ENCODE peak calls at places on chromosomes 3 and 15, in nine cellular contexts. One of them, this sample, is unnamed.

GRCh38 chr3:58167431-58168351 is 43.1 kb downstream of the DNASE1L3 start:
- DNase-seq in GM12878: no peak
- DNase-seq in endothelial cell of umbilical vein: peak; percentile 64
- DNase-seq in tibial nerve: peak; percentile 50
- DNase-seq in heart left ventricle: peak; percentile 83
- DNase-seq in adrenal gland: peak; percentile 83
- DNase-seq in NB4: peak; percentile 57
- DNase-seq in transverse colon: peak; percentile 74
- DNase-seq in HepG2: no peak
- DNase-seq in this sample: no peak

GRCh38 chr3:193680220-193680619 is 87.2 kb downstream of the OPA1 start:
- DNase-seq in GM12878: no peak
- DNase-seq in endothelial cell of umbilical vein: no peak
- DNase-seq in tibial nerve: no peak
- DNase-seq in heart left ventricle: no peak
- DNase-seq in adrenal gland: no peak
- DNase-seq in NB4: no peak
- DNase-seq in transverse colon: no peak
- DNase-seq in HepG2: no peak
- DNase-seq in this sample: no peak

GRCh38 chr3:78728406-78729145 is 1039.2 kb downstream of the ROBO1 start:
- DNase-seq in GM12878: no peak
- DNase-seq in endothelial cell of umbilical vein: no peak
- DNase-seq in tibial nerve: peak; percentile 21
- DNase-seq in heart left ventricle: peak; percentile 61
- DNase-seq in adrenal gland: peak; percentile 86
- DNase-seq in NB4: no peak
- DNase-seq in transverse colon: peak; percentile 29
- DNase-seq in HepG2: no peak
- DNase-seq in this sample: no peak

GRCh38 chr3:154967090-154967489 is 113.0 kb upstream of the MME start:
- DNase-seq in GM12878: no peak
- DNase-seq in endothelial cell of umbilical vein: no peak
- DNase-seq in tibial nerve: no peak
- DNase-seq in heart left ventricle: no peak
- DNase-seq in adrenal gland: no peak
- DNase-seq in NB4: no peak
- DNase-seq in transverse colon: no peak
- DNase-seq in HepG2: no peak
- DNase-seq in this sample: no peak

GRCh38 chr15:74799255-74799842 is 13.3 kb upstream of the LMAN1L start:
- DNase-seq in GM12878: no peak
- DNase-seq in endothelial cell of umbilical vein: no peak
- DNase-seq in tibial nerve: no peak
- DNase-seq in heart left ventricle: no peak
- DNase-seq in adrenal gland: no peak
- DNase-seq in NB4: peak; percentile 65
- DNase-seq in transverse colon: no peak
- DNase-seq in HepG2: no peak
- DNase-seq in this sample: no peak

GRCh38 chr3:52277972-52278509 is 408 bp downstream of the WDR82 start:
- DNase-seq in GM12878: no peak
- DNase-seq in endothelial cell of umbilical vein: peak; percentile 67
- DNase-seq in tibial nerve: no peak
- DNase-seq in heart left ventricle: no peak
- DNase-seq in adrenal gland: peak; percentile 80
- DNase-seq in NB4: peak; percentile 68
- DNase-seq in transverse colon: no peak
- DNase-seq in HepG2: no peak
- DNase-seq in this sample: peak; percentile 93

GRCh38 chr3:143843607-143844006 is 4.7 kb downstream of the SLC9A9 start:
- DNase-seq in GM12878: no peak
- DNase-seq in endothelial cell of umbilical vein: no peak
- DNase-seq in tibial nerve: no peak
- DNase-seq in heart left ventricle: no peak
- DNase-seq in adrenal gland: no peak
- DNase-seq in NB4: no peak
- DNase-seq in transverse colon: no peak
- DNase-seq in HepG2: no peak
- DNase-seq in this sample: no peak

GRCh38 chr3:192487032-192487431 is 240.3 kb downstream of the FGF12 start:
- DNase-seq in GM12878: no peak
- DNase-seq in endothelial cell of umbilical vein: no peak
- DNase-seq in tibial nerve: no peak
- DNase-seq in heart left ventricle: no peak
- DNase-seq in adrenal gland: no peak
- DNase-seq in NB4: no peak
- DNase-seq in transverse colon: no peak
- DNase-seq in HepG2: no peak
- DNase-seq in this sample: no peak

GRCh38 chr3:188818282-188818681 is 353.5 kb upstream of the TPRG1 start:
- DNase-seq in GM12878: no peak
- DNase-seq in endothelial cell of umbilical vein: no peak
- DNase-seq in tibial nerve: no peak
- DNase-seq in heart left ventricle: no peak
- DNase-seq in adrenal gland: no peak
- DNase-seq in NB4: no peak
- DNase-seq in transverse colon: no peak
- DNase-seq in HepG2: no peak
- DNase-seq in this sample: no peak

GRCh38 chr3:143831208-143831607 is 17.1 kb downstream of the SLC9A9 start:
- DNase-seq in GM12878: no peak
- DNase-seq in endothelial cell of umbilical vein: peak; percentile 72
- DNase-seq in tibial nerve: no peak
- DNase-seq in heart left ventricle: no peak
- DNase-seq in adrenal gland: no peak
- DNase-seq in NB4: no peak
- DNase-seq in transverse colon: no peak
- DNase-seq in HepG2: no peak
- DNase-seq in this sample: no peak

GRCh38 chr3:15102833-15103232 is 3.9 kb upstream of the RBSN start:
- DNase-seq in GM12878: no peak
- DNase-seq in endothelial cell of umbilical vein: no peak
- DNase-seq in tibial nerve: no peak
- DNase-seq in heart left ventricle: no peak
- DNase-seq in adrenal gland: no peak
- DNase-seq in NB4: no peak
- DNase-seq in transverse colon: no peak
- DNase-seq in HepG2: no peak
- DNase-seq in this sample: no peak

GRCh38 chr15:75089781-75090734 is 66.7 kb downstream of the PPCDC start:
- DNase-seq in GM12878: no peak
- DNase-seq in endothelial cell of umbilical vein: peak; percentile 93
- DNase-seq in tibial nerve: no peak
- DNase-seq in heart left ventricle: no peak
- DNase-seq in adrenal gland: peak; percentile 70
- DNase-seq in NB4: peak; percentile 75
- DNase-seq in transverse colon: no peak
- DNase-seq in HepG2: no peak
- DNase-seq in this sample: no peak

GRCh38 chr15:33980159-33980558 is 11.9 kb downstream of the CHRM5 start:
- DNase-seq in GM12878: no peak
- DNase-seq in endothelial cell of umbilical vein: no peak
- DNase-seq in tibial nerve: no peak
- DNase-seq in heart left ventricle: no peak
- DNase-seq in adrenal gland: no peak
- DNase-seq in NB4: no peak
- DNase-seq in transverse colon: no peak
- DNase-seq in HepG2: no peak
- DNase-seq in this sample: no peak

GRCh38 chr15:33985287-33985686 is 17.0 kb downstream of the CHRM5 start:
- DNase-seq in GM12878: no peak
- DNase-seq in endothelial cell of umbilical vein: no peak
- DNase-seq in tibial nerve: no peak
- DNase-seq in heart left ventricle: no peak
- DNase-seq in adrenal gland: no peak
- DNase-seq in NB4: peak; percentile 16
- DNase-seq in transverse colon: no peak
- DNase-seq in HepG2: no peak
- DNase-seq in this sample: no peak

GRCh38 chr15:33988384-33988783 is 20.1 kb downstream of the CHRM5 start:
- DNase-seq in GM12878: no peak
- DNase-seq in endothelial cell of umbilical vein: peak; percentile 20
- DNase-seq in tibial nerve: no peak
- DNase-seq in heart left ventricle: no peak
- DNase-seq in adrenal gland: no peak
- DNase-seq in NB4: peak; percentile 8
- DNase-seq in transverse colon: no peak
- DNase-seq in HepG2: peak; percentile 41
- DNase-seq in this sample: no peak

GRCh38 chr15:33987444-33987843 is 19.1 kb downstream of the CHRM5 start:
- DNase-seq in GM12878: no peak
- DNase-seq in endothelial cell of umbilical vein: no peak
- DNase-seq in tibial nerve: no peak
- DNase-seq in heart left ventricle: no peak
- DNase-seq in adrenal gland: no peak
- DNase-seq in NB4: no peak
- DNase-seq in transverse colon: no peak
- DNase-seq in HepG2: no peak
- DNase-seq in this sample: no peak

GRCh38 chr15:33985751-33986150 is 17.5 kb downstream of the CHRM5 start:
- DNase-seq in GM12878: no peak
- DNase-seq in endothelial cell of umbilical vein: no peak
- DNase-seq in tibial nerve: no peak
- DNase-seq in heart left ventricle: no peak
- DNase-seq in adrenal gland: no peak
- DNase-seq in NB4: no peak
- DNase-seq in transverse colon: no peak
- DNase-seq in HepG2: no peak
- DNase-seq in this sample: no peak
- H3K4me3 ChIP-seq in GM12878: no peak overlapping the region
- H3K4me3 ChIP-seq in endothelial cell of umbilical vein: no peak overlapping the region
- H3K4me3 ChIP-seq in tibial nerve: no peak overlapping the region
- H3K4me3 ChIP-seq in heart left ventricle: no peak overlapping the region
- H3K4me3 ChIP-seq in adrenal gland: no peak overlapping the region
- H3K4me3 ChIP-seq in NB4: no peak overlapping the region
- H3K4me3 ChIP-seq in transverse colon: no peak overlapping the region
- H3K4me3 ChIP-seq in HepG2: no peak overlapping the region
- H3K4me3 ChIP-seq in this sample: no peak overlapping the region

GRCh38 chr15:31262901-31263671 is 63.5 kb upstream of the KLF13 start:
- DNase-seq in GM12878: peak; percentile 84
- DNase-seq in endothelial cell of umbilical vein: no peak
- DNase-seq in tibial nerve: no peak
- DNase-seq in heart left ventricle: no peak
- DNase-seq in adrenal gland: peak; percentile 73
- DNase-seq in NB4: peak; percentile 96
- DNase-seq in transverse colon: peak; percentile 57
- DNase-seq in HepG2: no peak
- DNase-seq in this sample: no peak
- TF ChIP-seq POLR2A in GM12878: peak; percentile 42
- TF ChIP-seq POLR2A in endothelial cell of umbilical vein: no peak
- TF ChIP-seq POLR2A in tibial nerve: no peak
- TF ChIP-seq POLR2A in heart left ventricle: no peak
- TF ChIP-seq POLR2A in adrenal gland: no peak
- TF ChIP-seq POLR2A in NB4: no peak
- TF ChIP-seq POLR2A in transverse colon: no peak
- TF ChIP-seq POLR2A in HepG2: no peak
- TF ChIP-seq POLR2A in this sample: no peak

GRCh38 chr3:40452562-40452875 is 4.6 kb upstream of the RPL14 start:
- DNase-seq in GM12878: no peak
- DNase-seq in endothelial cell of umbilical vein: no peak
- DNase-seq in tibial nerve: no peak
- DNase-seq in heart left ventricle: no peak
- DNase-seq in adrenal gland: no peak
- DNase-seq in NB4: no peak
- DNase-seq in transverse colon: no peak
- DNase-seq in HepG2: no peak
- DNase-seq in this sample: no peak

GRCh38 chr3:40452057-40452456 is 5.1 kb upstream of the RPL14 start:
- DNase-seq in GM12878: no peak
- DNase-seq in endothelial cell of umbilical vein: no peak
- DNase-seq in tibial nerve: no peak
- DNase-seq in heart left ventricle: no peak
- DNase-seq in adrenal gland: no peak
- DNase-seq in NB4: no peak
- DNase-seq in transverse colon: no peak
- DNase-seq in HepG2: no peak
- DNase-seq in this sample: no peak

GRCh38 chr3:40452876-40453730 is 4.0 kb upstream of the RPL14 start:
- DNase-seq in GM12878: peak; percentile 93
- DNase-seq in endothelial cell of umbilical vein: peak; percentile 99
- DNase-seq in tibial nerve: peak; percentile 95
- DNase-seq in heart left ventricle: peak; percentile 98
- DNase-seq in adrenal gland: peak; percentile 99
- DNase-seq in NB4: peak; percentile 99
- DNase-seq in transverse colon: peak; percentile 99
- DNase-seq in HepG2: peak; percentile 98
- DNase-seq in this sample: peak; percentile 100

GRCh38 chr3:40455328-40455727 is 1.8 kb upstream of the RPL14 start:
- DNase-seq in GM12878: no peak
- DNase-seq in endothelial cell of umbilical vein: no peak
- DNase-seq in tibial nerve: no peak
- DNase-seq in heart left ventricle: no peak
- DNase-seq in adrenal gland: no peak
- DNase-seq in NB4: no peak
- DNase-seq in transverse colon: no peak
- DNase-seq in HepG2: no peak
- DNase-seq in this sample: no peak

DNA sequence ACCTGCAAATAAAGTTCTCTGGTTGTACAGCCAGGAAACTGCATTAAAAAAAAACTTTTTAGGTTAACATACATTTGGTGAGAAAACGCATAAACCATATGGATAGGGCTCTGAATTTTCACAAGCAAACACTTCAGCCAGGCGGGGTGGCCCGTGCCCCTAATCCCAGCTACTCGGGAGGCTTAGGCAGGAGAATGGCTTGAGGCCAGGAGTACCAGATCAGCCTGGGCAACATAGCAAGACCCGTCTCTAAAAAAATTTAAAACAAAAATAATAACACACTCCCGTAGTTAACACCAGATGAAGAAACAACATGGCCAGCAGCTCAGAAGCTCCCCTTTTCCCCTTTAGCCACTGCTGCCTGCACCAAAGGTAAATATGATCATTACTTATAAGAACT is 3.2 kb upstream of the RPL14 start:
- DNase-seq in GM12878: no peak
- DNase-seq in endothelial cell of umbilical vein: no peak
- DNase-seq in tibial nerve: no peak
- DNase-seq in heart left ventricle: no peak
- DNase-seq in adrenal gland: no peak
- DNase-seq in NB4: no peak
- DNase-seq in transverse colon: no peak
- DNase-seq in HepG2: no peak
- DNase-seq in this sample: no peak
- H3K4me3 ChIP-seq in GM12878: peak overlapping the region; percentile 77
- H3K4me3 ChIP-seq in endothelial cell of umbilical vein: no peak overlapping the region
- H3K4me3 ChIP-seq in tibial nerve: peak overlapping the region; percentile 70
- H3K4me3 ChIP-seq in heart left ventricle: peak overlapping the region; percentile 61
- H3K4me3 ChIP-seq in adrenal gland: no peak overlapping the region
- H3K4me3 ChIP-seq in NB4: peak overlapping the region; percentile 79
- H3K4me3 ChIP-seq in transverse colon: peak overlapping the region; percentile 68
- H3K4me3 ChIP-seq in HepG2: peak overlapping the region; percentile 56
- H3K4me3 ChIP-seq in this sample: peak overlapping the region; percentile 72

DNA sequence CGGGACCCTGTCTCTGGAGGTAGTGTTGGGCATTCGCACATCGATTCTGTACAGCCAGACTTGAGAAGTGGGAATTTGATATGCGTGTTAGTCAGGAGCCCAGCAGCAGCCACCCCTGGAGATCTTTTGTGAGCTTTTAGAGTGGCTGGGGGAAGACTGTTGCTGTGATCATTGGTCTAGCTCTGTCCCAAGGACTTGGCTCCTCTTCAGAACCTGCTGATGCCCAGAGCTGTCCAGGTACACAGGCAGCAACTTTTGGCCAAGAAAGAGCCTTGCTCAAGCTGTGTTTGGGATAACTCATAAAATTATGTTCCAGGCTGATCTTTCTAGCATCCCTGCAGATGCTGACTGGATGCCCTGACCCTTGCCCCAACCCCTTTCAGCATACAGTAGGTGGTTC is 29.3 kb downstream of the LIMD1 start:
- DNase-seq in GM12878: no peak
- DNase-seq in endothelial cell of umbilical vein: no peak
- DNase-seq in tibial nerve: no peak
- DNase-seq in heart left ventricle: no peak
- DNase-seq in adrenal gland: no peak
- DNase-seq in NB4: no peak
- DNase-seq in transverse colon: no peak
- DNase-seq in HepG2: no peak
- DNase-seq in this sample: no peak
- TF ChIP-seq POLR2A in GM12878: no peak
- TF ChIP-seq POLR2A in endothelial cell of umbilical vein: no peak
- TF ChIP-seq POLR2A in tibial nerve: no peak
- TF ChIP-seq POLR2A in heart left ventricle: no peak
- TF ChIP-seq POLR2A in adrenal gland: no peak
- TF ChIP-seq POLR2A in NB4: no peak
- TF ChIP-seq POLR2A in transverse colon: no peak
- TF ChIP-seq POLR2A in HepG2: no peak
- TF ChIP-seq POLR2A in this sample: no peak

This sample was measured in esophagus muscularis mucosa.